ENCODE peak calls at places on chromosomes 11 and 22, in four cellular contexts. R, Z, N and V are unnamed samples.

GRCh38 chr11:15258433-15259350 is 144.0 kb downstream of the INSC start:
- DNase-seq in R (no peak), Z (peak), N (no peak), V (peak)

GRCh38 chr22:30310881-30311771 is 15.6 kb downstream of the TBC1D10A start:
- DNase-seq in Z (no peak), N (no peak), R (no peak), V (no peak)

GRCh38 chr11:72570893-72571741 is 103.1 kb downstream of the PDE2A start:
- DNase-seq in Z (no peak), N (no peak), R (no peak), V (no peak)

GRCh38 chr11:6733326-6734030 is 38.3 kb downstream of the OR2AG2 start:
- DNase-seq in N (no peak), R (no peak), Z (no peak), V (no peak)

GRCh38 chr11:134338068-134338467 is 6.3 kb downstream of the GLB1L2 start:
- DNase-seq in R (no peak), Z (no peak), N (no peak), V (no peak)

GRCh38 chr22:29503811-29504372 is 23.9 kb downstream of the NEFH start:
- DNase-seq in Z (no peak), R (peak), N (no peak), V (no peak)

GRCh38 chr11:125404136-125404810 is 91.8 kb downstream of the FEZ1 start:
- DNase-seq in R (no peak), Z (no peak), N (no peak), V (peak)

GRCh38 chr22:40289991-40290459 is 56.3 kb upstream of the ADSL start:
- DNase-seq in N (peak), R (no peak), Z (no peak), V (no peak)

GRCh38 chr11:111797145-111797581 is 31.0 kb upstream of the PPP2R1B start:
- DNase-seq in Z (no peak), R (no peak), N (peak), V (no peak)

GRCh38 chr11:102791271-102792036 is 6.5 kb downstream of the MMP1 start:
- DNase-seq in Z (no peak), N (no peak), R (no peak), V (no peak)

GRCh38 chr11:94740975-94741707 is 27.0 kb upstream of the AMOTL1 start:
- DNase-seq in N (no peak), Z (peak), R (peak), V (peak)

GRCh38 chr22:46515208-46516111 is 22.0 kb downstream of the CELSR1 start:
- DNase-seq in Z (no peak), R (no peak), N (no peak), V (no peak)

GRCh38 chr22:30858976-30859713 is 109.4 kb downstream of the MORC2 start:
- DNase-seq in Z (no peak), N (no peak), R (peak), V (peak)

GRCh38 chr11:9265211-9266131 is at the start of gene DENND5A:
- DNase-seq in Z (peak), N (no peak), R (peak), V (peak)

GRCh38 chr11:72411623-72412532 is 22.5 kb downstream of the CLPB start:
- DNase-seq in R (peak), Z (peak), N (no peak), V (no peak)

GRCh38 chr22:44526431-44527115 is 28.5 kb upstream of the RTL6 start:
- DNase-seq in N (no peak), Z (no peak), R (no peak), V (no peak)

GRCh38 chr11:119992171-119993051 is 145.5 kb downstream of the TRIM29 start:
- DNase-seq in R (no peak), Z (no peak), N (no peak), V (no peak)

GRCh38 chr22:26395926-26396325 is 33.1 kb upstream of the ASPHD2 start:
- DNase-seq in N (no peak), R (no peak), Z (no peak), V (no peak)

GRCh38 chr11:75492181-75492820 is 33.4 kb downstream of the GDPD5 start:
- DNase-seq in Z (no peak), R (peak), N (no peak), V (no peak)

GRCh38 chr11:73158356-73159051 is 16.4 kb upstream of the FCHSD2 start:
- DNase-seq in Z (peak), R (no peak), N (no peak), V (no peak)

DNA sequence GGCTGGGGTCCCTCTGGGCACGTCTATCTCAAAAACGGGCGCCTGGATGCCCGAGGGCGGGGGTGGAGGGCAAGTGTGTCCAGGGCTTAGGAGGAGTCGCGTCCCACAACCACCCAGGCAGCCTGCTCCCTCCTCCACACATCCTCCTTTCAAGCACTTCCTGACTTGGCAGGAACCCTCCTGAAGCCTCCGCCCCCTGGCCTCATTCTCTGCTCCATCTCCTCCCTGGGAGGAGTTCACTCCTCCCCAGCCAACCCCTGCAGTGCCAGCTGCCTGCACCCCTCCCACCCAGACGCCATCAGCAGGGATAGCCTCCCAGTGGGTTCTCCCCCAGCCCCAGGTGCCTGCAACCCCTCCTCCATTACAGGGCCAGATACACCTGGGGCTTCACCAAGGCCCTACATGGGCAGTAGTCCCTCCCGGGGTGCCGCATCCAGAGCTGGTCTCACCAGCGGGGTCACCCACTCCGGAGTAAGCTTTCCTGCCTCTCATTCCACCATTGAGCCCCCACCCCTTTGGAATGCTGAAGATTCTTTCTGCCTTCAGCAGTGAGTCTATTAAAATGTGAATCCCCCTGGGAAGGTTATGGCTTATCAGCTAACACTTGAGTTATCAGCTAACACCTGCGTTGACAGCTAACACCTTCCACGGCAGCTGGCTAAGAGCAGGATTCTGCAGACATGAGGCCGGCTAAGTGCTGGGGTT is 24.4 kb downstream of the RTN4R start:
- DNase-seq in Z (no peak), N (no peak), R (peak), V (peak)
- TF ChIP-seq BHLHE40 in Z (no peak), N (no peak), R (no peak), V (no peak)

DNA sequence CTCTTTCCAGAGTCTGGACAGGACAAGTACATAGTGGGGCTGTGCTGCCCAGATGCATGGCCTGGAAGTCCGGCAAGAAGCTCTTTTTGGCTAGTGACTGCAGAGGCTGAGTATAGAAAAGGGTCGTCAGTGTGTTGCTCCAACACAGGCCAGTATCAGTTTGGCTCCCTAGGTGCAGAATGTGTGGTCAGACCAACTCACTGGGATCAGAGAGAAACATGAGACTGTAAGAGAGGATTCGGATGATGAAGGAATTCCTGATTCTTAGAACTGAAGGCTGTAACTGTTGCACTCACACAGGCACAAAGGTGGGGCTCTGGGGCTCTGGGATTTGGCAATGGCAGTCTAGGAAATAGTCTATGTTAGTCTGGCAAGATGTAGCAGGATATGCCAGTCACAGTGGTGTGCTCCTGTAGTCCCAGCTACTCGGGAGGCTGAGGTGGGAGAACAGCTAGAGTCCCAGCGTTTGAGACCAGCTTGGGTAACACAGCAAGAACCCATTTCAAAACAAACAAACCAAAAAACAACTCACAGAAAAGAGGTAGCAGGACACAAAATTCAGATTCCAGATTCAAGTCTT is 11.1 kb upstream of the UPB1 start:
- DNase-seq in Z (no peak), R (no peak), N (no peak), V (no peak)
- TF ChIP-seq FOXM1 in Z (no peak), R (no peak), N (no peak), V (no peak)

GRCh38 chr22:42188808-42189447 is 58.3 kb upstream of the CYP2D6 start:
- DNase-seq in R (no peak), N (no peak), Z (no peak), V (no peak)
- TF ChIP-seq BHLHE40 in R (no peak), N (no peak), Z (no peak), V (no peak)

GRCh38 chr11:2517386-2518064 is 72.7 kb downstream of the KCNQ1 start:
- DNase-seq in Z (no peak), R (no peak), N (no peak), V (no peak)
- TF ChIP-seq FOXM1 in Z (no peak), R (no peak), N (no peak), V (no peak)

GRCh38 chr11:97814325-97814959 is 1206.3 kb upstream of the CNTN5 start:
- DNase-seq in N (no peak), R (no peak), Z (no peak), V (no peak)
- TF ChIP-seq BHLHE40 in N (no peak), R (no peak), Z (no peak), V (no peak)

DNA sequence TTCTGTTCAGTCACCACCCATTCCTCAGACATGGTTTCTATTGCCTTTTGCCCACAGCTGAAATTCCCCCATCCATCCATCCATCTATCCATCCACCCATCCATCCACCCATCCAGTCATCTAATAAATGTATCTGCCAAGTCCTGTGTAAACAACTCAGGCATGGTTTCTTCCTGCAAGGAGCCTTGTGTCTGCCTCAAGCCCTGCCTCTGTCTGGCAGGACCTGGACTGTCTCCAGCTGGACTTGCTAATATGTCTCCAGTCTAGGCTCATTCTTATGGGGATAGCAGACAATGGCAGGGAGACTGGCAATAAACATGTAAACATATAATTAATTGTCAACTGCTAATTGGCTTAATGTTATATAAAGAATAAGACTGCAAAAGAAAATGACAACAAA is 64.7 kb upstream of the AMPD3 start:
- DNase-seq in N (no peak), R (no peak), Z (no peak), V (no peak)
- TF ChIP-seq FOXM1 in N (no peak), R (no peak), Z (no peak), V (no peak)

GRCh38 chr11:11207428-11207827 is 145.6 kb downstream of the CSNK2A3 start:
- DNase-seq in Z (no peak), N (no peak), R (no peak), V (no peak)
- TF ChIP-seq BHLHE40 in Z (no peak), N (no peak), R (no peak), V (no peak)

GRCh38 chr11:130940706-130941105 is 24.4 kb upstream of the SNX19 start:
- DNase-seq in Z (no peak), R (no peak), N (no peak), V (no peak)

GRCh38 chr11:130947889-130948288 is 31.6 kb upstream of the SNX19 start:
- DNase-seq in R (no peak), N (no peak), Z (no peak), V (no peak)

GRCh38 chr11:130947481-130947880 is 31.2 kb upstream of the SNX19 start:
- DNase-seq in R (no peak), N (no peak), Z (no peak), V (no peak)

GRCh38 chr11:130947058-130947457 is 30.8 kb upstream of the SNX19 start:
- DNase-seq in N (no peak), R (no peak), Z (no peak), V (no peak)

DNA sequence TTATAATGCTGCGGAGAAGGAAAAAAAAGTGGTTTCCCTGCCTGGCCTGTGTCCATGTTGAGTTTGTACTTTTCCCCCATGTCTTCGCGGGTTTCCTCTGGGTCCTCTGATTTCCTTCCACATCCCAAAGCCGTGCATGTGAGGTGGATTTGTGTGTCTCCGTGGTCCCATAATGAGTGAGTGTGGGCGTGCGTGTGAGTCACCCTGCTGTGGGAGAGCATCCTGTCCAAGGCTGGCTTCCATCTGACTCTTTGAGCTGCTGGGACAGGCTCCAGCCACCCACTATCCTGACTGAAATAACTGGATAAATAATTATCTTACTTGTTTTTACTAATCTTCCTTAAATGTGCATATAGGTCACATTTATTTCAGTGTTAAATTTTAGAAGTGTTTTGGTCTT is 29.7 kb upstream of the SNX19 start:
- DNase-seq in N (no peak), R (no peak), Z (no peak), V (no peak)
- TF ChIP-seq FOXM1 in N (no peak), R (no peak), Z (no peak), V (no peak)

GRCh38 chr22:22201185-22201924 is 43.2 kb upstream of the VPREB1 start:
- DNase-seq in N (no peak), R (peak), Z (peak), V (peak)
- TF ChIP-seq BHLHE40 in N (no peak), R (peak), Z (no peak), V (no peak)

GRCh38 chr22:43375951-43376455 is 32.8 kb upstream of the SCUBE1 start:
- DNase-seq in Z (no peak), R (no peak), N (no peak), V (no peak)

GRCh38 chr22:43377486-43377995 is 34.3 kb upstream of the MPPED1 start:
- DNase-seq in N (no peak), R (no peak), Z (no peak), V (no peak)

GRCh38 chr22:43381693-43382092 is 30.1 kb upstream of the MPPED1 start:
- DNase-seq in R (no peak), N (no peak), Z (no peak), V (no peak)

GRCh38 chr22:43378011-43378704 is 33.7 kb upstream of the MPPED1 start:
- DNase-seq in R (no peak), N (peak), Z (peak), V (no peak)

GRCh38 chr22:43376765-43377485 is 33.8 kb upstream of the SCUBE1 start:
- DNase-seq in R (no peak), Z (no peak), N (peak), V (no peak)
- TF ChIP-seq FOXM1 in R (no peak), Z (no peak), N (no peak), V (no peak)